ENCODE peak calls at places on chromosomes 3 and 15, in five cellular contexts. T, I, U, Y and E are unnamed samples.

GRCh38 chr15:69508659-69509058 is 56.0 kb downstream of the RPLP1 start:
- DNase-seq in T (no peak), I (no peak), U (no peak), Y (no peak), E (no peak)

GRCh38 chr3:124221286-124221821 is 229.4 kb upstream of the ROPN1 start:
- DNase-seq in T (no peak), I (no peak), U (no peak), Y (peak), E (no peak)

GRCh38 chr15:67172172-67172571 is 82.3 kb downstream of the AAGAB start:
- DNase-seq in T (no peak), I (no peak), U (no peak), Y (peak), E (no peak)

GRCh38 chr15:71761649-71762048 is 48.7 kb upstream of the NR2E3 start:
- DNase-seq in T (peak), I (no peak), U (no peak), Y (peak), E (no peak)

GRCh38 chr3:43025423-43025822 is 46.3 kb downstream of the GASK1A start:
- DNase-seq in T (no peak), I (no peak), U (no peak), Y (no peak), E (no peak)

GRCh38 chr15:40252438-40253178 is 13.7 kb downstream of the PAK6 start:
- DNase-seq in T (peak), I (no peak), U (no peak), Y (no peak), E (peak)

GRCh38 chr15:70289191-70289955 is 191.7 kb upstream of the TLE3 start:
- DNase-seq in T (peak), I (no peak), U (no peak), Y (no peak), E (no peak)

GRCh38 chr15:72827216-72827615 is 43.7 kb upstream of the ADPGK start:
- DNase-seq in T (no peak), I (peak), U (no peak), Y (peak), E (no peak)

GRCh38 chr3:74614133-74614967 is at the start of gene CNTN3:
- DNase-seq in T (peak), I (no peak), U (no peak), Y (peak), E (no peak)

GRCh38 chr3:13299531-13300155 is 120.5 kb downstream of the NUP210 start:
- DNase-seq in T (no peak), I (no peak), U (no peak), Y (no peak), E (no peak)

GRCh38 chr3:16515885-16516420 is 2.5 kb upstream of the RFTN1 start:
- DNase-seq in T (no peak), I (peak), U (peak), Y (no peak), E (peak)

GRCh38 chr3:123483146-123483545 is 34.3 kb upstream of the ADCY5 start:
- DNase-seq in T (no peak), I (no peak), U (no peak), Y (no peak), E (no peak)

GRCh38 chr3:142999881-143000280 is 1.5 kb upstream of the U2SURP start:
- DNase-seq in T (no peak), I (no peak), U (no peak), Y (no peak), E (no peak)

GRCh38 chr15:22883196-22883595 is 44.7 kb downstream of the NIPA2 start:
- DNase-seq in T (no peak), I (no peak), U (no peak), Y (no peak), E (no peak)

GRCh38 chr15:22881739-22882440 is 43.4 kb downstream of the NIPA2 start:
- DNase-seq in T (no peak), I (no peak), U (no peak), Y (no peak), E (no peak)

GRCh38 chr15:22885105-22885504 is 46.6 kb downstream of the NIPA2 start:
- DNase-seq in T (no peak), I (no peak), U (no peak), Y (no peak), E (no peak)

GRCh38 chr15:22887157-22887951 is 48.9 kb downstream of the NIPA2 start:
- DNase-seq in T (no peak), I (no peak), U (no peak), Y (peak), E (no peak)

GRCh38 chr15:22884344-22884743 is 45.9 kb downstream of the NIPA2 start:
- DNase-seq in T (no peak), I (no peak), U (no peak), Y (no peak), E (no peak)
- TF ChIP-seq CTCF in T (no peak), I (peak), U (no peak), Y (no peak), E (peak)

GRCh38 chr3:50003766-50004278 is 63.9 kb downstream of the RBM6 start:
- DNase-seq in T (no peak), I (no peak), U (no peak), Y (peak), E (no peak)
- TF ChIP-seq CTCF in T (no peak), I (no peak), U (no peak), Y (no peak), E (no peak)

GRCh38 chr3:107413264-107413663 is 36.0 kb downstream of the CCDC54 start:
- DNase-seq in T (no peak), I (no peak), U (no peak), Y (no peak), E (no peak)
- TF ChIP-seq CTCF in T (no peak), I (no peak), U (no peak), Y (no peak), E (no peak)

GRCh38 chr15:44798815-44799214 is 62.5 kb downstream of the TRIM69 start:
- DNase-seq in T (no peak), I (peak), U (no peak), Y (no peak), E (no peak)
- TF ChIP-seq CTCF in T (no peak), I (peak), U (peak), Y (no peak), E (peak)